ENCODE peak calls at places on chromosomes 6 and 20, in eight cellular contexts. B is breast epithelium; O is GM13977; K is CD8-positive, alpha-beta memory T cell; C is epithelial cell of esophagus; F is activated gamma-delta T cell treated with Interleukin-2 at 50 U/mL for 16 hours; W is endothelial cell; A is B cell. Q is an unnamed sample.
A peak's percentile ranks its signal among the peaks of the same experiment; 100 is the strongest.

GRCh38 chr6:11043961-11044711 is at the start of gene ELOVL2:
- DNase-seq in B (no peak), O (peak; percentile 70), K (peak; percentile 7), C (peak; percentile 48), F (no peak), W (peak; percentile 72), A (peak; percentile 61), Q (peak; percentile 46)

GRCh38 chr6:401239-401993 is 9.9 kb downstream of the IRF4 start:
- DNase-seq in B (no peak), O (no peak), K (no peak), C (no peak), F (no peak), W (no peak), A (no peak), Q (no peak)

GRCh38 chr6:155440758-155441157 is 14.9 kb downstream of the NOX3 start:
- DNase-seq in B (no peak), O (no peak), K (no peak), C (no peak), F (no peak), W (no peak), A (no peak), Q (no peak)

GRCh38 chr6:153024401-153025017 is 22.0 kb upstream of the MTRF1L start:
- DNase-seq in B (no peak), O (peak; percentile 59), K (peak; percentile 54), C (peak; percentile 72), F (peak; percentile 26), W (peak; percentile 45), A (peak; percentile 67), Q (peak; percentile 46)

GRCh38 chr6:136034422-136034821 is 182.9 kb downstream of the PDE7B start:
- DNase-seq in B (no peak), O (no peak), K (no peak), C (no peak), F (no peak), W (no peak), A (no peak), Q (no peak)

GRCh38 chr20:42254673-42255072 is 636.5 kb upstream of the CHD6 start:
- DNase-seq in B (no peak), O (no peak), K (no peak), C (no peak), F (no peak), W (no peak), A (no peak), Q (no peak)

GRCh38 chr6:31249184-31249583 is 22.7 kb downstream of the HLA-C start:
- DNase-seq in B (no peak), O (no peak), K (no peak), C (no peak), F (no peak), W (no peak), A (no peak), Q (no peak)

GRCh38 chr6:44338228-44339122 is 4.0 kb upstream of the SPATS1 start:
- DNase-seq in B (no peak), O (peak; percentile 77), K (peak; percentile 55), C (peak; percentile 74), F (peak; percentile 59), W (peak; percentile 70), A (peak; percentile 78), Q (peak; percentile 86)

GRCh38 chr20:46151936-46152335 is 33.8 kb downstream of the CD40 start:
- DNase-seq in B (no peak), O (peak; percentile 65), K (no peak), C (no peak), F (no peak), W (peak; percentile 48), A (peak; percentile 27), Q (peak; percentile 43)

GRCh38 chr6:128601060-128601459 is 80.7 kb upstream of the PTPRK start:
- DNase-seq in B (no peak), O (no peak), K (no peak), C (peak; percentile 24), F (no peak), W (no peak), A (no peak), Q (no peak)

GRCh38 chr6:1336246-1336843 is 24.4 kb downstream of the FOXQ1 start:
- DNase-seq in B (peak; percentile 56), O (no peak), K (no peak), C (peak; percentile 93), F (no peak), W (peak; percentile 22), A (peak; percentile 8), Q (peak; percentile 78)

GRCh38 chr20:45971425-45971674 is 653 bp downstream of the ZNF335 start:
- DNase-seq in B (no peak), O (peak; percentile 83), K (no peak), C (no peak), F (no peak), W (no peak), A (no peak), Q (peak; percentile 63)

GRCh38 chr6:148831531-148831930 is 84.7 kb downstream of the UST start:
- DNase-seq in B (no peak), O (no peak), K (no peak), C (peak; percentile 19), F (no peak), W (no peak), A (no peak), Q (no peak)

GRCh38 chr6:51528556-51528955 is 558.9 kb downstream of the PKHD1 start:
- DNase-seq in B (no peak), O (no peak), K (no peak), C (peak; percentile 70), F (no peak), W (no peak), A (no peak), Q (no peak)

GRCh38 chr20:18057106-18057993 is at the start of gene OVOL2:
- DNase-seq in B (peak; percentile 93), O (peak; percentile 50), K (no peak), C (peak; percentile 98), F (no peak), W (no peak), A (no peak), Q (peak; percentile 94)

GRCh38 chr20:19712737-19713260 is 45.3 kb upstream of the RIN2 start:
- DNase-seq in B (no peak), O (no peak), K (no peak), C (peak; percentile 78), F (no peak), W (no peak), A (no peak), Q (no peak)

GRCh38 chr6:27541212-27541931 is 68.5 kb upstream of the ZNF184 start:
- DNase-seq in B (no peak), O (no peak), K (no peak), C (peak; percentile 48), F (no peak), W (peak; percentile 65), A (no peak), Q (no peak)

GRCh38 chr6:91063362-91063761 is 476.5 kb upstream of the MAP3K7 start:
- DNase-seq in B (no peak), O (no peak), K (no peak), C (no peak), F (no peak), W (no peak), A (no peak), Q (no peak)

GRCh38 chr20:43583982-43584432 is 6.7 kb upstream of the IFT52 start:
- DNase-seq in B (no peak), O (no peak), K (no peak), C (peak; percentile 86), F (no peak), W (no peak), A (no peak), Q (no peak)

GRCh38 chr6:21348462-21349195 is 244.9 kb upstream of the SOX4 start:
- DNase-seq in B (no peak), O (no peak), K (no peak), C (no peak), F (no peak), W (peak; percentile 4), A (no peak), Q (no peak)

GRCh38 chr20:50686767-50687266 is 4.5 kb downstream of the RIPOR3 start:
- DNase-seq in B (no peak), O (no peak), K (no peak), C (no peak), F (no peak), W (no peak), A (no peak), Q (no peak)

GRCh38 chr20:64114356-64114971 is 7.1 kb upstream of the NPBWR2 start:
- DNase-seq in B (peak; percentile 33), O (no peak), K (no peak), C (no peak), F (no peak), W (no peak), A (no peak), Q (no peak)

GRCh38 chr6:57162516-57162915 is 9.6 kb upstream of the BAG2 start:
- DNase-seq in B (no peak), O (no peak), K (no peak), C (no peak), F (no peak), W (no peak), A (no peak), Q (no peak)

Q was measured in trophoblast cell.